ENCODE peak calls at places on chromosomes 2 and 18, in nine cellular contexts. Z is pancreas, X is cardiac fibroblast, O is BJ, W is HL-60, P is AG10803, B is left lung, M is cardiac muscle cell, D is stomach. K is an unnamed sample.

GRCh38 chr2:10832228-10832936 is 19.8 kb upstream of the PDIA6 start:
- DNase-seq in Z (peak), X (peak), O (no peak), W (peak), P (peak), B (peak), M (peak), D (peak), K (peak)

GRCh38 chr2:14219306-14219705 is 413.2 kb upstream of the LRATD1 start:
- DNase-seq in Z (no peak), X (no peak), O (no peak), W (no peak), P (no peak), B (no peak), M (no peak), D (no peak), K (no peak)

GRCh38 chr2:20423376-20423775 is 23.5 kb upstream of the RHOB start:
- DNase-seq in Z (no peak), X (no peak), O (no peak), W (no peak), P (no peak), B (no peak), M (no peak), D (no peak), K (no peak)

GRCh38 chr18:75959150-75959549 is 531.6 kb upstream of the SMIM21 start:
- DNase-seq in Z (no peak), X (no peak), O (no peak), W (no peak), P (no peak), B (no peak), M (no peak), D (no peak), K (no peak)

GRCh38 chr2:170324640-170325046 is 146.7 kb downstream of the MYO3B start:
- DNase-seq in Z (no peak), X (peak), O (no peak), W (no peak), P (peak), B (no peak), M (peak), D (peak), K (peak)

GRCh38 chr2:233853353-233853752 is 982 bp downstream of the HJURP start:
- DNase-seq in Z (no peak), X (peak), O (no peak), W (no peak), P (no peak), B (no peak), M (no peak), D (peak), K (no peak)

GRCh38 chr2:4903676-4904348 is 788.4 kb upstream of the SOX11 start:
- DNase-seq in Z (no peak), X (no peak), O (no peak), W (no peak), P (no peak), B (no peak), M (peak), D (no peak), K (no peak)

GRCh38 chr2:172655091-172655837 is 80.4 kb upstream of the RAPGEF4 start:
- DNase-seq in Z (no peak), X (peak), O (peak), W (no peak), P (peak), B (no peak), M (no peak), D (no peak), K (peak)

GRCh38 chr18:3492721-3493120 is 42.7 kb downstream of the TGIF1 start:
- DNase-seq in Z (no peak), X (no peak), O (no peak), W (no peak), P (no peak), B (no peak), M (no peak), D (no peak), K (no peak)

GRCh38 chr2:127569274-127570065 is 34.0 kb downstream of the MYO7B start:
- DNase-seq in Z (no peak), X (peak), O (no peak), W (no peak), P (peak), B (no peak), M (no peak), D (no peak), K (peak)

GRCh38 chr18:35851286-35851967 is 121.1 kb upstream of the RMP24 start:
- DNase-seq in Z (no peak), X (no peak), O (no peak), W (no peak), P (no peak), B (no peak), M (peak), D (no peak), K (no peak)

GRCh38 chr18:3060667-3061580 is 48.0 kb upstream of the LPIN2 start:
- DNase-seq in Z (no peak), X (no peak), O (no peak), W (no peak), P (no peak), B (no peak), M (no peak), D (no peak), K (no peak)

GRCh38 chr2:117137371-117137770 is 677.1 kb upstream of the DDX18 start:
- DNase-seq in Z (no peak), X (no peak), O (no peak), W (peak), P (no peak), B (no peak), M (no peak), D (no peak), K (no peak)

GRCh38 chr2:101361519-101361918 is 25.8 kb downstream of the CREG2 start:
- DNase-seq in Z (no peak), X (no peak), O (no peak), W (no peak), P (no peak), B (no peak), M (no peak), D (no peak), K (no peak)

GRCh38 chr2:216115224-216115582 is 6.1 kb downstream of the XRCC5 start:
- DNase-seq in Z (no peak), X (no peak), O (no peak), W (no peak), P (no peak), B (no peak), M (no peak), D (no peak), K (no peak)

GRCh38 chr18:38047820-38048219 is 482.2 kb upstream of the CELF4 start:
- DNase-seq in Z (no peak), X (no peak), O (no peak), W (no peak), P (no peak), B (no peak), M (no peak), D (no peak), K (no peak)

GRCh38 chr18:77022116-77022515 is 110.5 kb downstream of the MBP start:
- DNase-seq in Z (no peak), X (no peak), O (no peak), W (no peak), P (no peak), B (no peak), M (no peak), D (no peak), K (no peak)

GRCh38 chr2:189164732-189165131 is 14.8 kb downstream of the COL5A2 start:
- DNase-seq in Z (no peak), X (peak), O (peak), W (no peak), P (peak), B (no peak), M (peak), D (no peak), K (peak)

GRCh38 chr2:181111059-181111458 is 130.7 kb downstream of the UBE2E3 start:
- DNase-seq in Z (no peak), X (no peak), O (no peak), W (no peak), P (no peak), B (no peak), M (no peak), D (no peak), K (no peak)

GRCh38 chr2:39512434-39512935 is 75.4 kb upstream of the MAP4K3 start:
- DNase-seq in Z (no peak), X (no peak), O (no peak), W (no peak), P (no peak), B (no peak), M (no peak), D (no peak), K (peak)

GRCh38 chr2:240235149-240235803 is 94.8 kb upstream of the OTOS start:
- DNase-seq in Z (no peak), X (no peak), O (no peak), W (no peak), P (no peak), B (peak), M (no peak), D (no peak), K (no peak)

GRCh38 chr2:106782658-106783057 is 103.3 kb downstream of the ST6GAL2 start:
- DNase-seq in Z (no peak), X (no peak), O (no peak), W (no peak), P (no peak), B (no peak), M (no peak), D (no peak), K (no peak)

GRCh38 chr2:215401896-215402379 is 33.9 kb downstream of the FN1 start:
- DNase-seq in Z (no peak), X (peak), O (peak), W (no peak), P (peak), B (no peak), M (no peak), D (no peak), K (peak)

GRCh38 chr18:25190468-25190867 is 161.5 kb downstream of the ZNF521 start:
- DNase-seq in Z (no peak), X (no peak), O (no peak), W (no peak), P (no peak), B (no peak), M (no peak), D (no peak), K (no peak)

GRCh38 chr2:173354073-173354600 is 535 bp upstream of the CDCA7 start:
- DNase-seq in Z (no peak), X (peak), O (no peak), W (no peak), P (no peak), B (peak), M (no peak), D (no peak), K (no peak)

GRCh38 chr2:68319397-68320117 is at the start of gene CNRIP1:
- DNase-seq in Z (peak), X (peak), O (peak), W (peak), P (peak), B (peak), M (peak), D (peak), K (peak)

GRCh38 chr2:235544687-235544965 is 50.8 kb downstream of the AGAP1 start:
- DNase-seq in Z (no peak), X (no peak), O (no peak), W (no peak), P (no peak), B (no peak), M (no peak), D (no peak), K (no peak)

GRCh38 chr18:7369006-7369405 is 138.1 kb downstream of the LRRC30 start:
- DNase-seq in Z (no peak), X (peak), O (no peak), W (no peak), P (no peak), B (no peak), M (no peak), D (no peak), K (no peak)

GRCh38 chr2:197675246-197675645 is at the start of gene RFTN2:
- DNase-seq in Z (no peak), X (peak), O (no peak), W (no peak), P (no peak), B (no peak), M (no peak), D (no peak), K (no peak)

GRCh38 chr2:3728104-3729054 is 25.0 kb downstream of the DCDC2C start:
- DNase-seq in Z (no peak), X (peak), O (no peak), W (no peak), P (peak), B (no peak), M (peak), D (no peak), K (peak)

GRCh38 chr2:74881626-74882298 is 47.8 kb downstream of the HK2 start:
- DNase-seq in Z (no peak), X (no peak), O (no peak), W (no peak), P (no peak), B (no peak), M (no peak), D (no peak), K (no peak)

GRCh38 chr18:33579147-33579867 is 1.3 kb downstream of the ASXL3 start:
- DNase-seq in Z (no peak), X (no peak), O (no peak), W (no peak), P (no peak), B (no peak), M (peak), D (no peak), K (no peak)

GRCh38 chr18:33579868-33580205 is 1.8 kb downstream of the ASXL3 start:
- DNase-seq in Z (no peak), X (no peak), O (no peak), W (no peak), P (no peak), B (no peak), M (no peak), D (no peak), K (no peak)

GRCh38 chr18:33577688-33578370 is at the start of gene ASXL3:
- DNase-seq in Z (peak), X (no peak), O (no peak), W (no peak), P (no peak), B (peak), M (peak), D (peak), K (peak)

GRCh38 chr18:33578371-33579146 is 540 bp downstream of the ASXL3 start:
- DNase-seq in Z (peak), X (no peak), O (no peak), W (no peak), P (no peak), B (no peak), M (peak), D (peak), K (no peak)

GRCh38 chr18:33576999-33577687 is 876 bp upstream of the ASXL3 start:
- DNase-seq in Z (no peak), X (no peak), O (no peak), W (no peak), P (no peak), B (no peak), M (no peak), D (no peak), K (no peak)
- H3K4me3 ChIP-seq in Z (peak), X (no peak), O (no peak), W (no peak), P (no peak), B (peak), M (peak), D (peak), K (peak)

GRCh38 chr2:118242216-118242615 is 153.9 kb downstream of the INSIG2 start:
- DNase-seq in Z (no peak), X (no peak), O (no peak), W (no peak), P (peak), B (no peak), M (no peak), D (no peak), K (peak)

GRCh38 chr2:118239284-118239683 is 151.0 kb downstream of the INSIG2 start:
- DNase-seq in Z (no peak), X (no peak), O (no peak), W (no peak), P (no peak), B (no peak), M (no peak), D (no peak), K (no peak)

GRCh38 chr2:118240276-118240675 is 152.0 kb downstream of the INSIG2 start:
- DNase-seq in Z (no peak), X (no peak), O (no peak), W (no peak), P (no peak), B (no peak), M (no peak), D (no peak), K (peak)

GRCh38 chr2:118241128-118241527 is 152.9 kb downstream of the INSIG2 start:
- DNase-seq in Z (no peak), X (no peak), O (no peak), W (no peak), P (no peak), B (no peak), M (no peak), D (no peak), K (no peak)

GRCh38 chr2:118237451-118237850 is 149.2 kb downstream of the INSIG2 start:
- DNase-seq in Z (no peak), X (no peak), O (no peak), W (no peak), P (no peak), B (no peak), M (no peak), D (no peak), K (no peak)
- TF ChIP-seq CTCF in Z (no peak), X (no peak), O (no peak), W (no peak), P (no peak), B (no peak), M (no peak), D (no peak), K (no peak)

GRCh38 chr2:238169021-238169707 is 10.4 kb downstream of the ERFE start:
- DNase-seq in Z (peak), X (peak), O (peak), W (no peak), P (peak), B (no peak), M (no peak), D (no peak), K (peak)
- H3K4me3 ChIP-seq in Z (no peak), X (no peak), O (no peak), W (no peak), P (peak), B (no peak), M (no peak), D (no peak), K (no peak)

GRCh38 chr2:45729753-45730512 is 78.5 kb downstream of the PRKCE start:
- DNase-seq in Z (no peak), X (peak), O (no peak), W (peak), P (no peak), B (no peak), M (no peak), D (no peak), K (no peak)
- TF ChIP-seq CTCF in Z (no peak), X (peak), O (peak), W (peak), P (no peak), B (peak), M (peak), D (no peak), K (no peak)

DNA sequence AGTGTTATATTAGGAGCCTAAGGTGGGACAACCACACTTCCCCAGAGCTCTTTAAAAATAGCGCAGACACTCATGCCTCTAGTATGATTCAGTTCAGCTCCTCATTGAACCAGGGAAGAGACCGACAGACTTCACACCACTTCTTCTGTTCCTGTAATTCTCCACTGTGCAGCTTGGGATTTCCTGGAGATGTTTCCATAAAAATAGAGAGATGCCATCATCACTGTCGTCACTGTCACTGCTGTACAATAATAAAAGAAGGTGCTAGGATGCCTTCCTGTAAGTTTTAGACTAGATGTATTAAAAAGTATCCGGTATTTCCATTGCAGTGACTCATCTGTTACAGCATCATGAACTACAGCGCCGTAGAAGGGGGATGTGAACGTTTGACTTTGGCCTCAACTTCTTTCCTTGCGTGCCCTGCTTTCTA is 110.9 kb downstream of the FAM210A start:
- DNase-seq in Z (no peak), X (no peak), O (no peak), W (no peak), P (peak), B (no peak), M (no peak), D (no peak), K (no peak)
- H3K4me3 ChIP-seq in Z (no peak), X (no peak), O (no peak), W (no peak), P (no peak), B (no peak), M (no peak), D (no peak), K (no peak)

GRCh38 chr18:64240301-64240700 is 91.4 kb upstream of the LINC00305 start:
- DNase-seq in Z (no peak), X (no peak), O (no peak), W (no peak), P (no peak), B (no peak), M (peak), D (no peak), K (no peak)

GRCh38 chr18:64245461-64245860 is 96.6 kb upstream of the LINC00305 start:
- DNase-seq in Z (no peak), X (no peak), O (no peak), W (no peak), P (no peak), B (no peak), M (peak), D (no peak), K (no peak)

DNA sequence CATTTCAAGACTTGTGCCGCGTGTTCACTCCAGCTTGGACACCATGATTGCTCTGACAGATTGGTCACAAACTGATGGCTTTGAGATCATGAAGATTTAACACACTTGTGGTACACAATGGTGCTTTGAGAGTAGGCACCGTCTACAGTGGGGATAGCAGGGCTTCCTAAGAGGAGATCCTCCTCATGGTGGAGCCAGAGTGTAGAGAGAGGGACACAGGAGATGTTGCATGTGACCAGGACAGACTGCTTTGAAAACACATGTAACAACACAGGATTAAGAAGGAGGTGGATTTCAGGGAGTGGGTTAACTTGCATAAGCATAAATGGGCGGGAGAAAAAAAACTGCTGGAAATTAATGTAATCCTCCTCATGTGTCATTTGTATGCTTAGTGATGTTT is 95.7 kb upstream of the LINC00305 start:
- DNase-seq in Z (no peak), X (no peak), O (no peak), W (no peak), P (no peak), B (no peak), M (no peak), D (no peak), K (no peak)
- TF ChIP-seq CTCF in Z (no peak), X (no peak), O (no peak), W (no peak), P (no peak), B (no peak), M (no peak), D (no peak), K (no peak)

GRCh38 chr2:105775809-105776559 is 31.3 kb downstream of the NCK2 start:
- DNase-seq in Z (no peak), X (no peak), O (no peak), W (no peak), P (peak), B (no peak), M (no peak), D (no peak), K (no peak)

GRCh38 chr2:105774781-105775337 is 30.1 kb downstream of the NCK2 start:
- DNase-seq in Z (no peak), X (no peak), O (no peak), W (no peak), P (no peak), B (no peak), M (no peak), D (no peak), K (no peak)

GRCh38 chr2:105777071-105777482 is 32.4 kb downstream of the NCK2 start:
- DNase-seq in Z (no peak), X (no peak), O (no peak), W (no peak), P (no peak), B (no peak), M (no peak), D (no peak), K (no peak)

GRCh38 chr2:105777506-105778343 is 33.0 kb downstream of the NCK2 start:
- DNase-seq in Z (no peak), X (no peak), O (no peak), W (no peak), P (no peak), B (no peak), M (no peak), D (no peak), K (peak)

GRCh38 chr2:105776560-105776928 is 31.8 kb downstream of the NCK2 start:
- DNase-seq in Z (no peak), X (no peak), O (no peak), W (no peak), P (no peak), B (no peak), M (no peak), D (no peak), K (no peak)
- H3K4me3 ChIP-seq in Z (no peak), X (no peak), O (no peak), W (no peak), P (no peak), B (no peak), M (no peak), D (no peak), K (no peak)

K was measured in foreskin fibroblast.